ENCODE peak calls at places on chromosomes 1 and 21, in nine cellular contexts. G is Panc1; X is heart right ventricle; O is naive thymus-derived CD4-positive, alpha-beta T cell; P is left ventricle myocardium inferior; E is GM23248; R is A549; B is RWPE1; C is keratinocyte. A is an unnamed sample.
A peak's percentile ranks its signal among the peaks of the same experiment; 100 is the strongest.

GRCh38 chr1:85612704-85613361 is 32.3 kb downstream of the CCN1 start:
- DNase-seq in X (peak; percentile 13), E (peak; percentile 86), P (no peak), G (peak; percentile 71), O (no peak), C (peak; percentile 28), B (peak; percentile 39), R (peak; percentile 73), A (no peak)

GRCh38 chr1:198833706-198834497 is 195.1 kb downstream of the PTPRC start:
- DNase-seq in C (no peak), O (no peak), B (no peak), X (no peak), E (peak; percentile 8), P (no peak), G (no peak), R (no peak), A (no peak)

GRCh38 chr1:248361111-248361715 is at the start of gene OR2T4:
- DNase-seq in P (no peak), G (no peak), E (no peak), B (no peak), R (no peak), C (no peak), X (no peak), O (no peak), A (no peak)

GRCh38 chr1:2351723-2352122 is 39.6 kb downstream of the MORN1 start:
- DNase-seq in R (no peak), E (no peak), C (no peak), B (no peak), X (no peak), P (peak; percentile 3), O (no peak), G (no peak), A (no peak)

GRCh38 chr1:147389532-147390184 is 147.2 kb downstream of the CHD1L start:
- DNase-seq in P (no peak), B (peak; percentile 29), E (peak; percentile 66), G (peak; percentile 20), R (peak; percentile 45), C (no peak), X (no peak), O (no peak), A (no peak)

GRCh38 chr1:181483561-181484291 is 409 bp downstream of the CACNA1E start:
- DNase-seq in X (no peak), P (no peak), O (no peak), G (no peak), B (no peak), R (no peak), C (no peak), E (no peak), A (no peak)

GRCh38 chr1:58898739-58899580 is 115.1 kb upstream of the JUN start:
- DNase-seq in C (no peak), X (peak; percentile 85), O (no peak), R (no peak), G (no peak), E (no peak), B (no peak), P (peak; percentile 67), A (no peak)

GRCh38 chr1:225471453-225472301 is 43.8 kb upstream of the LBR start:
- DNase-seq in E (no peak), G (no peak), B (no peak), X (no peak), R (no peak), C (no peak), P (no peak), O (no peak), A (no peak)

GRCh38 chr21:42413500-42413899 is 9.8 kb downstream of the UBASH3A start:
- DNase-seq in P (no peak), E (no peak), C (no peak), B (no peak), X (no peak), R (no peak), G (no peak), O (no peak), A (no peak)

GRCh38 chr1:226826479-226827245 is 43.8 kb upstream of the PSEN2 start:
- DNase-seq in G (no peak), P (no peak), R (no peak), B (no peak), X (no peak), O (no peak), C (no peak), E (no peak), A (no peak)

GRCh38 chr1:226825746-226826100 is 44.7 kb upstream of the PSEN2 start:
- DNase-seq in P (no peak), C (no peak), R (no peak), E (no peak), B (no peak), G (no peak), O (no peak), X (no peak), A (no peak)

GRCh38 chr1:226829105-226829504 is 41.3 kb upstream of the PSEN2 start:
- DNase-seq in C (no peak), R (no peak), P (no peak), E (no peak), O (no peak), G (no peak), B (no peak), X (no peak), A (no peak)

GRCh38 chr1:226827458-226827857 is 43.0 kb upstream of the PSEN2 start:
- DNase-seq in G (no peak), O (no peak), B (no peak), C (no peak), R (no peak), X (peak; percentile 68), P (peak; percentile 73), E (peak; percentile 68), A (no peak)

GRCh38 chr1:226827968-226828513 is 42.4 kb upstream of the PSEN2 start:
- DNase-seq in P (peak; percentile 94), B (peak; percentile 96), R (peak; percentile 94), O (peak; percentile 87), G (peak; percentile 67), E (peak; percentile 97), X (peak; percentile 97), C (peak; percentile 66), A (peak; percentile 43)
- H3K27ac ChIP-seq in P (peak overlapping the region; percentile 91), B (no peak overlapping the region), R (peak overlapping the region; percentile 80), O (peak overlapping the region; percentile 59), G (peak overlapping the region; percentile 73), E (peak overlapping the region; percentile 10), X (peak overlapping the region; percentile 73), C (peak overlapping the region; percentile 78), A (peak overlapping the region; percentile 66)

DNA sequence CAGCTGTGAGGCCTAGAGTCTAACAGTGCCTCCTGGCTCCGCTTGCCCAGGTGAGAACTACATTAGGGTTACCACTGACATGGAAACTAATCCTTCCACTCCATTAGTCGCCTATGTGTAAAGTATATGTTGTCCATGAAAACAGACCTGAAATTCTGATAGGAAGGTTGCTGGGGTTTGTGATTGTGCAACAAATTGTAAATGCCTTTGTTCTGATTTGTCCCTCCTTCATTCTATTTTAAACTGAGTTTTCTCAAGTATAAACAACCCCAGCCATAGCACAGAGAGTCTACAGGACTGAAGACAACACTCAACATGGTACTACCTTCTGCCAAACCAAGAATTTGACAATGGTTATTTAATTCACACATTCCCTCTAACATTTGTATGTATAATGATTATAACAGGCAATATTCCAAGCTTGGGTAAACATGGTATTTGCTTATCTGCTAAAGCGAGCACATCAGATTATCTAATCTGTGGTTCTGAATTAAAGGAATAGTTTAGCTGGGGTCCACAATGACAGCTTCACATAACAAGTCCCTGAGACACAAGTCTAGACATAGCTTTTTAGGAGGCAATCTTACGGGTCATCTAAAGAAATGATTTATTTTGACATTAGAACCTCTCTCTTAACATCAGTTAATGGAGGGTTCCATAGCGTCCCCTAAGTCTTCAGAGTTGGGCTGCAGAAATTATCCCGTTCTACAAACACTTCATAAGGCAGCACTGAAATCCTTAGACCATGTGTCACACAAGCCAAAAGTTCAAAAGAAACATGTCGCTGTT is 633.0 kb downstream of the SMYD3 start:
- DNase-seq in X (no peak), R (no peak), E (peak; percentile 29), P (no peak), B (no peak), O (no peak), G (no peak), C (no peak), A (no peak)
- H3K27ac ChIP-seq in X (peak overlapping the region; percentile 47), R (no peak overlapping the region), E (peak overlapping the region; percentile 88), P (peak overlapping the region; percentile 73), B (no peak overlapping the region), O (no peak overlapping the region), G (no peak overlapping the region), C (no peak overlapping the region), A (no peak overlapping the region)

GRCh38 chr1:53122194-53122846 is 20.1 kb downstream of the SLC1A7 start:
- DNase-seq in E (peak; percentile 91), X (peak; percentile 50), C (no peak), O (no peak), B (no peak), P (peak; percentile 68), R (no peak), G (no peak), A (no peak)
- H3K27ac ChIP-seq in E (peak overlapping the region; percentile 98), X (no peak overlapping the region), C (no peak overlapping the region), O (no peak overlapping the region), B (no peak overlapping the region), P (peak overlapping the region; percentile 86), R (peak overlapping the region; percentile 54), G (no peak overlapping the region), A (no peak overlapping the region)

GRCh38 chr21:36420571-36421339 is 35.6 kb downstream of the CHAF1B start:
- DNase-seq in E (no peak), O (no peak), C (no peak), G (no peak), R (no peak), P (no peak), X (no peak), B (no peak), A (no peak)
- H3K27ac ChIP-seq in E (no peak overlapping the region), O (no peak overlapping the region), C (no peak overlapping the region), G (no peak overlapping the region), R (peak overlapping the region; percentile 67), P (no peak overlapping the region), X (no peak overlapping the region), B (peak overlapping the region; percentile 1), A (no peak overlapping the region)

DNA sequence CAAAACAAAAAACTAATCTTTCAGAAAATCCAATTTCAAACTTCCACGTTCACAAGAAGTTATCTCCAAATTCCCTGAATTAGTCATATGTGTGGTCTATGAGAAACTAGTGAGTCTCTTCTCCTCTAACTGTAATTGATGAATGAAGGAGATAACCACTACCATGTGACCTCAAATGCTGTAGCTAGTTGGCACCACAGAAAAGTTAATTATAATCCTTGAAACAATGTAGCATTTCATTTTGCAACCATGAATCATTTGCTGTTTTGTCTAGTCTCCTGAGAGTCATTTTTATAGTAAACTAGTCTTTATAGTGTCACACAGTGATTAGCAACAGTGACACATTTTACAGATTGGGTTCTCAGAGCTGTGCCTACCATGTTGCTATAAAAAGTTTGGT is 287.5 kb downstream of the LRRIQ3 start:
- DNase-seq in B (no peak), O (no peak), P (no peak), C (no peak), E (no peak), X (no peak), R (no peak), G (no peak), A (no peak)
- H3K27ac ChIP-seq in B (no peak overlapping the region), O (no peak overlapping the region), P (no peak overlapping the region), C (no peak overlapping the region), E (no peak overlapping the region), X (no peak overlapping the region), R (no peak overlapping the region), G (no peak overlapping the region), A (no peak overlapping the region)